ENCODE peak calls at places on chromosomes 6 and 20, in five cellular contexts. D is tibial artery, A is cardiac fibroblast, P is left lung, V is gastrocnemius medialis. F is an unnamed sample.

GRCh38 chr6:5854900-5855299 is 151.8 kb downstream of the NRN1 start:
- DNase-seq in D (no peak), A (no peak), P (no peak), V (no peak), F (no peak)

GRCh38 chr6:35027807-35028206 is 113.3 kb downstream of the TCP11 start:
- DNase-seq in D (no peak), A (no peak), P (no peak), V (no peak), F (no peak)

GRCh38 chr6:154247119-154247814 is 109.3 kb downstream of the IPCEF1 start:
- DNase-seq in D (no peak), A (no peak), P (no peak), V (no peak), F (no peak)

GRCh38 chr6:130680118-130680517 is 147.1 kb upstream of the SMLR1 start:
- DNase-seq in D (no peak), A (peak), P (no peak), V (no peak), F (no peak)

GRCh38 chr6:151482290-151482689 is 11.5 kb upstream of the CCDC170 start:
- DNase-seq in D (no peak), A (peak), P (no peak), V (no peak), F (no peak)

GRCh38 chr6:139166956-139167313 is 32.1 kb downstream of the HECA start:
- DNase-seq in D (no peak), A (no peak), P (no peak), V (no peak), F (no peak)

GRCh38 chr20:25024171-25024570 is 31.6 kb upstream of the APMAP start:
- DNase-seq in D (peak), A (no peak), P (peak), V (peak), F (peak)

GRCh38 chr6:26087284-26088115 is at the start of gene HFE:
- DNase-seq in D (peak), A (peak), P (peak), V (peak), F (peak)

GRCh38 chr6:27593861-27594260 is 121.0 kb upstream of the ZNF184 start:
- DNase-seq in D (no peak), A (no peak), P (no peak), V (no peak), F (no peak)

GRCh38 chr20:62603907-62604785 is 38.2 kb upstream of the SLCO4A1 start:
- DNase-seq in D (no peak), A (no peak), P (no peak), V (no peak), F (no peak)

DNA sequence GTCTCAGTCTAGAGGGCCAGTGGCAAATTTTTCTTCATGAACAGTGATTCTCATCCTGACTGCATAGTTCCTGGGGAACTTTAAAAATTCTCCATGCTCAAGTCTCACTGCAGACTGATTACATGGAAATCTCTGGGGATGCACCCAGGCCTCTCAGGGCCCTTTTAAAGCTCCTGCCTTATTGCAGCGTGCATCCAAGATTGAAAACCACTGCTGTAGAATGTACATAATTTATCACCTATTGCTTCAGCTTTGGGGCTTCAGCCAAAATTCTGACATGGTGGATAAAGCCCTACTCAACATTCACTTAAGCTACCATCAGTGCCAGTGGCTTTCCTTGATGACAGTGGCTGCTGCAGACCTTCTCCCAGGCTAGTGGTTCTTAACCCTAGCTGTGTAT is 143.8 kb downstream of the BTBD3 start:
- DNase-seq in D (no peak), A (no peak), P (no peak), V (no peak), F (no peak)
- H3K4me3 ChIP-seq in D (no peak), A (no peak), P (no peak), V (no peak), F (no peak)

DNA sequence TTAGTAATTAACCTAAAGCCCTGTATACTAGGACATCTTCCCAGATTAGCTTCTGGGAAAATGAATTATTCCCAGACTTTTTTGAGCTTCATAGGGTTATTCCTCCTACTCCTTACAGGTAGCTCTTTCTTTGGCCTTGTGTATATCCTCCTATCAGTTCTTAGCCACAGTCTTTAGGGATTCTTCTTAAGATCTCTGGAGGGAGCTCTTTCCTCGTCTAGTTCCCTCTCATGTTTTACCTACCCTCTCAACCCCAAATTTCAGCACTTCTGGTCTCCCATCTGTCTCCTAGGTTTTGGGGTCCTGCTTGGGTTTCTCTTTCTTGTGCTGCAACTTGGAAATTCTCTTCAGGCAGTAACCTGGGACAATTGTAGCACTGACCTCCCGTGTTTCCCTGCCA is 46.4 kb upstream of the SLC35B3 start:
- DNase-seq in D (no peak), A (peak), P (no peak), V (no peak), F (no peak)
- TF ChIP-seq CTCF in D (no peak), A (no peak), P (no peak), V (no peak), F (no peak)

GRCh38 chr6:37136821-37137200 is 33.1 kb upstream of the PIM1 start:
- DNase-seq in D (no peak), A (no peak), P (no peak), V (no peak), F (no peak)
- H3K4me3 ChIP-seq in D (no peak), A (peak), P (no peak), V (no peak), F (no peak)

GRCh38 chr20:4449977-4450715 is 271.6 kb upstream of the PRND start:
- DNase-seq in D (no peak), A (peak), P (no peak), V (no peak), F (no peak)
- TF ChIP-seq CTCF in D (peak), A (peak), P (no peak), V (no peak), F (no peak)

GRCh38 chr20:20710443-20710842 is 2.0 kb downstream of the RALGAPA2 start:
- DNase-seq in D (no peak), A (no peak), P (no peak), V (no peak), F (no peak)
- H3K4me3 ChIP-seq in D (no peak), A (no peak), P (peak), V (peak), F (no peak)

GRCh38 chr6:52059821-52060220 is 27.6 kb downstream of the PKHD1 start:
- DNase-seq in D (no peak), A (no peak), P (no peak), V (no peak), F (no peak)

GRCh38 chr6:52063584-52064400 is 23.6 kb downstream of the PKHD1 start:
- DNase-seq in D (no peak), A (peak), P (no peak), V (peak), F (no peak)

GRCh38 chr6:52061481-52061880 is 25.9 kb downstream of the PKHD1 start:
- DNase-seq in D (no peak), A (no peak), P (no peak), V (no peak), F (no peak)

GRCh38 chr6:52065621-52066020 is 21.8 kb downstream of the PKHD1 start:
- DNase-seq in D (no peak), A (no peak), P (no peak), V (no peak), F (no peak)
- TF ChIP-seq CTCF in D (no peak), A (no peak), P (no peak), V (no peak), F (no peak)

DNA sequence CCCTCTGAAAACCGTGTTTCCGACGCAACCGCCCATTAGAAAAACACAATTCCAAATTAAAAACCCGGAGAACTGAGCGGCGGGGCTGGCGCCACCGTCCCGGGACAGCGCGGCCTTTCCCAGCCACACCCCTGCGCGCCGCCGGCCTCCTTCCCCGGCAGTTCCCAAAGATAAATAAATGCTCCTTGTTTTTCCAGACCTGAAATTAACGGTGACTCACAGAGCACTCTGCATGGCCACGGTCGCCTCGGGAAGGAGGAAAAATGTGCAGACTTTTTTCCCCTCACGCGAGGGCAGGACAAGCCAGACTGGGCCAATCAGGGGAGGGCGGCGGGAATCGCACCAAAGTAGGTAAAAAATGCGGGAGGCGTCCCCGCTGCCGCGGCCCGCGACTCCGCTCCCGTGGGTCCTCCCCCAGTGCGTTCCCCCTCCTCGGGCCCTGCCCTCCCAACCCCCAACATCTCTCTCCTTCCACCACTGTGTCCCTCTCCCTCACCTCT is 853 bp upstream of the DSTN start:
- DNase-seq in D (peak), A (peak), P (peak), V (peak), F (peak)
- H3K4me3 ChIP-seq in D (peak), A (peak), P (peak), V (peak), F (no peak)

GRCh38 chr6:170250981-170251775 is 39.7 kb downstream of the DLL1 start:
- DNase-seq in D (no peak), A (no peak), P (no peak), V (no peak), F (no peak)
- TF ChIP-seq CTCF in D (no peak), A (no peak), P (no peak), V (no peak), F (no peak)

DNA sequence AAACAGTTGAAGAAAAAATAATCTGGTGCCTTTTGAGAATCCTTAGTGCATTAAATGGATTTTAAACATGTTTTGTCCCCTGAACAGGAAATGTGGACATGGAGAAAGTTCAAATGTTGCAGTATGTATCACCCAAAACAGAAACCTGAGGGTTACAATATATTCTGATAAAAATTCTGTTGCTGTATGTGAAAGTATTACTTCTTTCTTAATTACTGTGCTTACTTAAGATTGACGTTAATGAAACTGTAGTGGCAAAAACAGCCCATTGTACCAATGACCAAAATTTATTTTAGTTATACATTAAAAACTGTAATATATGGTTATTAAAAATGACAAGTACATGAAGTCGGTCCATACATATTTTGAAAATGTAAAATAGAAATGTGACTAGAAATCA is 100.6 kb downstream of the PRDM1 start:
- DNase-seq in D (no peak), A (no peak), P (no peak), V (no peak), F (no peak)
- H3K4me3 ChIP-seq in D (no peak), A (no peak), P (no peak), V (no peak), F (no peak)

GRCh38 chr6:87945966-87946365 is 101.7 kb upstream of the SPACA1 start:
- DNase-seq in D (peak), A (peak), P (no peak), V (no peak), F (no peak)
- TF ChIP-seq CTCF in D (no peak), A (no peak), P (no peak), V (no peak), F (no peak)